ENCODE peak calls at places on chromosomes 6 and 20, in five cellular contexts. H, Z, O, V and J are unnamed samples.

GRCh38 chr20:44728835-44729342 is 13.7 kb downstream of the CCN5 start:
- DNase-seq in H (peak), Z (peak), O (no peak), V (peak), J (peak)

GRCh38 chr20:46182271-46182670 is 64.2 kb downstream of the CD40 start:
- DNase-seq in H (no peak), Z (no peak), O (no peak), V (no peak), J (no peak)

GRCh38 chr6:61886608-61887259 is 399.3 kb downstream of the KHDRBS2 start:
- DNase-seq in H (no peak), Z (no peak), O (no peak), V (peak), J (peak)

GRCh38 chr6:121055572-121056163 is 278.6 kb downstream of the TBC1D32 start:
- DNase-seq in H (peak), Z (no peak), O (peak), V (peak), J (peak)

GRCh38 chr6:27478141-27478705 is 5.3 kb upstream of the ZNF184 start:
- DNase-seq in H (peak), Z (no peak), O (no peak), V (no peak), J (peak)

GRCh38 chr6:15160812-15161211 is 85.1 kb upstream of the JARID2 start:
- DNase-seq in H (no peak), Z (no peak), O (no peak), V (no peak), J (no peak)

GRCh38 chr6:132960720-132961119 is 146.4 kb downstream of the RPS12 start:
- DNase-seq in H (no peak), Z (no peak), O (no peak), V (no peak), J (no peak)

GRCh38 chr6:155216312-155217028 is 47.3 kb upstream of the CLDN20 start:
- DNase-seq in H (no peak), Z (peak), O (no peak), V (peak), J (no peak)

GRCh38 chr6:31734703-31735500 is 1.4 kb downstream of the CLIC1 start:
- DNase-seq in H (peak), Z (peak), O (peak), V (peak), J (peak)

GRCh38 chr6:31734247-31734702 is 2.1 kb downstream of the CLIC1 start:
- DNase-seq in H (no peak), Z (no peak), O (no peak), V (no peak), J (no peak)

GRCh38 chr6:31737315-31738047 is 1.2 kb upstream of the CLIC1 start:
- DNase-seq in H (no peak), Z (peak), O (no peak), V (peak), J (peak)

GRCh38 chr6:31736768-31737314 is 511 bp upstream of the CLIC1 start:
- DNase-seq in H (no peak), Z (peak), O (no peak), V (no peak), J (no peak)

GRCh38 chr6:31736026-31736767 is at the start of gene CLIC1:
- DNase-seq in H (peak), Z (peak), O (peak), V (peak), J (peak)
- H2BK120ac ChIP-seq in H (peak), Z (no peak), O (peak), V (no peak), J (peak)

GRCh38 chr6:82364087-82365010 is 732 bp downstream of the TPBG start:
- DNase-seq in H (peak), Z (peak), O (no peak), V (peak), J (peak)
- H2BK120ac ChIP-seq in H (peak), Z (no peak), O (no peak), V (peak), J (peak)

GRCh38 chr20:31704225-31705119 is 18.2 kb downstream of the BCL2L1 start:
- DNase-seq in H (peak), Z (no peak), O (no peak), V (peak), J (peak)
- H2BK120ac ChIP-seq in H (peak), Z (no peak), O (no peak), V (no peak), J (no peak)

GRCh38 chr6:54846243-54846856 is at the start of gene FAM83B:
- DNase-seq in H (no peak), Z (peak), O (peak), V (peak), J (peak)
- H2BK120ac ChIP-seq in H (peak), Z (no peak), O (peak), V (peak), J (no peak)

GRCh38 chr20:61512475-61512874 is 260.4 kb downstream of the CDH4 start:
- DNase-seq in H (no peak), Z (no peak), O (no peak), V (no peak), J (no peak)

GRCh38 chr20:61515922-61516321 is 263.9 kb downstream of the CDH4 start:
- DNase-seq in H (no peak), Z (no peak), O (no peak), V (no peak), J (no peak)

GRCh38 chr20:61513124-61514017 is 261.3 kb downstream of the CDH4 start:
- DNase-seq in H (no peak), Z (no peak), O (no peak), V (no peak), J (no peak)

GRCh38 chr20:61514805-61515505 is 262.9 kb downstream of the CDH4 start:
- DNase-seq in H (no peak), Z (no peak), O (no peak), V (no peak), J (no peak)

DNA sequence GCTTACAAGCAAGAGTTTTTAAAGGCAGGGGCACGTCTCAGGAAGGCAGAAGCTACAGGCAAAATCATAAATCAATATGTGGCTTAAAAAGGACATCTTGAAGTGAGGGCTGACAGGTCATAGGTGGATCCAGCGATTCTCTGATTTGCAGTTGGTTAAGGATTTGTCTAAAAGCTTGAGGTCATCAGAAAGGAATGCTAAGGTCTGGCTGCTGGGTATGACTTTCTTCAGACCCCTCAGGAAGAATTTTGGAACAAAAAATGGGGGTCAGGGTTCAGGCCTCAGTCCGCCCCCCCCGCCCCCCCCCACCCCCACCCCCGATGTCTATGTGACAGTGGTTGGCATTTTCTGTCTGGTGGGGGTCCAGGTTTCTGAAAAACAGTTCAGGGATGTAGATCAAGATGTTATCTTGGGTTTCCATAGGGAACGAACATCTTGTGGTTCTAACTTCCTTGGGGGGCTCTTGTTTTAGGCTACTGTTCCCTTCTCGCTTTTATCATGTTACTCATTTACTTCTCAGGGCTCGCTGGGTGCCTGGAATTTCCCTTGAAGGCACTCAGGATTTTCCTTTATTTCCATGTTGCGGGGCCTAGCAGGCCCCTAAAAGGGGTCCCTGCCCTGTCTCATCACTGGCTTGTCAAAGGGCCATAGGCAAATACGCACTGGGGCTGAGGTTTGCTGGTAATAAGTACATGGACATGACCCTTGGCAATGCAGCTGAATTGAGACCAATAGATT is 262.1 kb downstream of the CDH4 start:
- DNase-seq in H (no peak), Z (no peak), O (no peak), V (peak), J (no peak)
- H2BK120ac ChIP-seq in H (no peak), Z (no peak), O (no peak), V (no peak), J (no peak)

GRCh38 chr20:6121504-6121903 is 1.3 kb downstream of the FERMT1 start:
- DNase-seq in H (no peak), Z (no peak), O (no peak), V (no peak), J (no peak)
- H2BK120ac ChIP-seq in H (no peak), Z (no peak), O (no peak), V (no peak), J (no peak)

GRCh38 chr6:31660998-31661866 is 654 bp upstream of the C6orf47 start:
- DNase-seq in H (peak), Z (no peak), O (no peak), V (no peak), J (peak)

GRCh38 chr6:31659649-31660223 is 842 bp downstream of the C6orf47 start:
- DNase-seq in H (peak), Z (no peak), O (no peak), V (no peak), J (peak)

GRCh38 chr6:31658983-31659648 is 1.5 kb downstream of the C6orf47 start:
- DNase-seq in H (no peak), Z (no peak), O (no peak), V (no peak), J (no peak)

GRCh38 chr6:31661867-31662723 is 1.5 kb upstream of the C6orf47 start:
- DNase-seq in H (no peak), Z (no peak), O (no peak), V (no peak), J (no peak)

GRCh38 chr6:31660224-31660997 is at the start of gene C6orf47:
- DNase-seq in H (peak), Z (peak), O (peak), V (peak), J (peak)
- H2BK120ac ChIP-seq in H (peak), Z (no peak), O (no peak), V (no peak), J (peak)

GRCh38 chr6:157235600-157236039 is 87.7 kb downstream of the TMEM242 start:
- DNase-seq in H (peak), Z (peak), O (peak), V (peak), J (peak)
- H2BK120ac ChIP-seq in H (no peak), Z (no peak), O (no peak), V (no peak), J (no peak)